ENCODE peak calls at places on chromosome 21, in ten cellular contexts. P is NT2/D1; J is heart left ventricle; O is left ventricle myocardium inferior; V is CD4-positive, alpha-beta memory T cell; H is endothelial cell of umbilical vein; E is stomach; C is GM23338; S is mucosa of descending colon; R is neural progenitor cell. F is an unnamed sample.

GRCh38 chr21:46554431-46555224 is 50.3 kb downstream of the S100B start:
- DNase-seq in P (no peak), J (no peak), O (no peak), V (no peak), H (no peak), E (peak; percentile 25), C (no peak), S (no peak), R (no peak), F (no peak)

GRCh38 chr21:35593000-35593502 is 467.3 kb downstream of the SETD4 start:
- DNase-seq in P (peak; percentile 42), J (no peak), O (no peak), V (no peak), H (peak; percentile 52), E (no peak), C (peak; percentile 55), S (no peak), R (no peak), F (peak; percentile 22)

GRCh38 chr21:26732442-26733221 is 112.6 kb downstream of the ADAMTS1 start:
- DNase-seq in P (peak; percentile 64), J (peak; percentile 31), O (no peak), V (no peak), H (peak; percentile 38), E (peak; percentile 44), C (peak; percentile 85), S (no peak), R (peak; percentile 62), F (peak; percentile 89)

GRCh38 chr21:33308586-33309490 is 15.9 kb upstream of the IFNAR1 start:
- DNase-seq in P (no peak), J (no peak), O (no peak), V (peak; percentile 47), H (no peak), E (no peak), C (no peak), S (no peak), R (no peak), F (no peak)

GRCh38 chr21:32474179-32475059 is 61.9 kb downstream of the EVA1C start:
- DNase-seq in P (no peak), J (no peak), O (no peak), V (no peak), H (peak; percentile 44), E (peak; percentile 29), C (no peak), S (no peak), R (no peak), F (no peak)

GRCh38 chr21:33761104-33762036 is 119.1 kb downstream of the ITSN1 start:
- DNase-seq in P (peak; percentile 25), J (no peak), O (no peak), V (no peak), H (peak; percentile 95), E (no peak), C (no peak), S (no peak), R (no peak), F (peak; percentile 54)

GRCh38 chr21:34204481-34205439 is 131.4 kb downstream of the MRPS6 start:
- DNase-seq in P (no peak), J (no peak), O (no peak), V (no peak), H (no peak), E (no peak), C (no peak), S (no peak), R (peak; percentile 59), F (no peak)

GRCh38 chr21:23740463-23740862 is 1866.8 kb downstream of the MRPL39 start:
- DNase-seq in P (no peak), J (no peak), O (no peak), V (no peak), H (no peak), E (no peak), C (peak; percentile 39), S (no peak), R (no peak), F (peak; percentile 22)

GRCh38 chr21:34770581-34770980 is 101.8 kb downstream of the CLIC6 start:
- DNase-seq in P (no peak), J (no peak), O (no peak), V (no peak), H (no peak), E (no peak), C (no peak), S (no peak), R (no peak), F (no peak)

GRCh38 chr21:36193200-36193599 is 36.6 kb downstream of the DOP1B start:
- DNase-seq in P (no peak), J (no peak), O (no peak), V (no peak), H (no peak), E (no peak), C (no peak), S (no peak), R (no peak), F (peak; percentile 90)

GRCh38 chr21:16932314-16932713 is 580.5 kb upstream of the CXADR start:
- DNase-seq in P (no peak), J (no peak), O (no peak), V (no peak), H (no peak), E (no peak), C (peak; percentile 3), S (no peak), R (no peak), F (no peak)

GRCh38 chr21:29578306-29578705 is 279.6 kb downstream of the BACH1 start:
- DNase-seq in P (no peak), J (no peak), O (no peak), V (no peak), H (no peak), E (no peak), C (no peak), S (no peak), R (no peak), F (no peak)

GRCh38 chr21:41817228-41817627 is 50.4 kb upstream of the RIPK4 start:
- DNase-seq in P (peak; percentile 62), J (no peak), O (no peak), V (peak; percentile 9), H (peak; percentile 54), E (peak; percentile 74), C (peak; percentile 77), S (peak; percentile 69), R (peak; percentile 71), F (peak; percentile 64)

GRCh38 chr21:26954591-26955214 is 12.2 kb downstream of the ADAMTS5 start:
- DNase-seq in P (no peak), J (no peak), O (no peak), V (no peak), H (no peak), E (no peak), C (no peak), S (no peak), R (no peak), F (no peak)

GRCh38 chr21:33789697-33790096 is 125.9 kb downstream of the ATP5PO start:
- DNase-seq in P (no peak), J (no peak), O (no peak), V (no peak), H (peak; percentile 29), E (no peak), C (no peak), S (no peak), R (no peak), F (no peak)

GRCh38 chr21:17925900-17926299 is 106.7 kb upstream of the C21orf91 start:
- DNase-seq in P (peak; percentile 30), J (no peak), O (no peak), V (no peak), H (peak; percentile 17), E (no peak), C (peak; percentile 43), S (no peak), R (peak; percentile 27), F (peak; percentile 43)

GRCh38 chr21:35291963-35292627 is 243.0 kb upstream of the RUNX1 start:
- DNase-seq in P (no peak), J (no peak), O (no peak), V (no peak), H (no peak), E (no peak), C (no peak), S (no peak), R (no peak), F (peak; percentile 33)

GRCh38 chr21:35825370-35825769 is 235.0 kb downstream of the SETD4 start:
- DNase-seq in P (no peak), J (no peak), O (no peak), V (no peak), H (no peak), E (no peak), C (no peak), S (no peak), R (peak; percentile 26), F (no peak)

DNA sequence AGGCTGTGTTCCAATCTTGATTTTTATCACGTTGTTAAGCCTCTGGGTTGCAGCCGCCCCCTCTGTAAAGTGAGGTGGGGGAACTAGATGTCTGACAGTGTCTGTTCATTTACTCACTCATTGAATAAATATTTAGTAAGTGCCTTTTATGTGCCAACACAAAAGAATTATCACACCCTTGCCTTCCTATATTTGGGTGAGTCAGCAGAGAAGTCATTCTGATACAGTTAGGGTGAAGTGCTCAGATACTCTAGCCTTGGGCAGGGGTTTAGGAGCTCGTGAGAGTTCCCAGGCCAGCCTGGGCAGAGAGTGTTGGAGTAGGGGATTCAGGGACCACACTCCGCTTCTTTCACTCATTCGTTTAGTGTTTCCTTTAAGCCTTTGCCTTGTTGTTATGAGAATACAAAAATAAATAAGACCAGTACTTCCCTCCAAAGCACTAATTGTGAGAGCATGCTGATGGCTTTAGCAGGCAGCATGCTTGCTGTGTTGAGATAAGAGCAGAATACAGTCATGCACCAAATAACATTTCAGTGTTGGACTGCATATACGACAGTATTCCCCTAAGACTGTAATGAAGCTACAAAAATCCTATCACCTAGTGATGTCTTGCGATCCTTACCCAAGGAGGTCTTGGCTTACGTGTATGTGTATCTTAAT is 83.9 kb downstream of the DYRK1A start:
- DNase-seq in P (no peak), J (no peak), O (no peak), V (no peak), H (peak; percentile 64), E (no peak), C (no peak), S (no peak), R (no peak), F (no peak)
- H3K4me1 ChIP-seq in P (peaks cover 8% of the 10 kb centered on the region), J (peaks cover 96% of the 10 kb centered on the region), O (peaks cover 99% of the 10 kb centered on the region), V (peaks cover 90% of the 10 kb centered on the region), H (peaks cover 45% of the 10 kb centered on the region), E (peaks cover 43% of the 10 kb centered on the region), C (peaks cover 72% of the 10 kb centered on the region), S (peaks cover 19% of the 10 kb centered on the region), R (peaks cover 21% of the 10 kb centered on the region), F (peaks cover 21% of the 10 kb centered on the region)

GRCh38 chr21:39012314-39013230 is 170.7 kb downstream of the PSMG1 start:
- DNase-seq in P (no peak), J (no peak), O (no peak), V (no peak), H (no peak), E (no peak), C (no peak), S (no peak), R (no peak), F (no peak)
- H3K4me1 ChIP-seq in P (no peaks in the 10 kb centered on the region), J (peaks cover 9% of the 10 kb centered on the region), O (peaks cover 33% of the 10 kb centered on the region), V (no peaks in the 10 kb centered on the region), H (no peaks in the 10 kb centered on the region), E (no peaks in the 10 kb centered on the region), C (no peaks in the 10 kb centered on the region), S (peaks cover 2% of the 10 kb centered on the region), R (no peaks in the 10 kb centered on the region), F (no peaks in the 10 kb centered on the region)

GRCh38 chr21:37410639-37411038 is 44.1 kb downstream of the DYRK1A start:
- DNase-seq in P (no peak), J (no peak), O (no peak), V (no peak), H (no peak), E (no peak), C (no peak), S (no peak), R (no peak), F (no peak)
- H3K4me1 ChIP-seq in P (no peaks in the 10 kb centered on the region), J (peaks cover 98% of the 10 kb centered on the region), O (peaks cover 99% of the 10 kb centered on the region), V (peaks cover 95% of the 10 kb centered on the region), H (no peaks in the 10 kb centered on the region), E (peaks cover 28% of the 10 kb centered on the region), C (peaks cover 61% of the 10 kb centered on the region), S (peaks cover 15% of the 10 kb centered on the region), R (peaks cover 15% of the 10 kb centered on the region), F (peaks cover 3% of the 10 kb centered on the region)

GRCh38 chr21:45448810-45449657 is 44.1 kb downstream of the COL18A1 start:
- DNase-seq in P (no peak), J (peak; percentile 23), O (no peak), V (no peak), H (no peak), E (no peak), C (no peak), S (peak; percentile 9), R (no peak), F (no peak)
- H3K4me1 ChIP-seq in P (peaks cover 20% of the 10 kb centered on the region), J (peaks cover 4% of the 10 kb centered on the region), O (peaks cover 9% of the 10 kb centered on the region), V (no peaks in the 10 kb centered on the region), H (no peaks in the 10 kb centered on the region), E (no peaks in the 10 kb centered on the region), C (no peaks in the 10 kb centered on the region), S (no peaks in the 10 kb centered on the region), R (no peaks in the 10 kb centered on the region), F (no peaks in the 10 kb centered on the region)